ENCODE peak calls at places on chromosome 1, in five cellular contexts. M is left ventricle myocardium inferior, T is psoas muscle, X is tibial nerve, J is body of pancreas. S is an unnamed sample.

GRCh38 chr1:2554621-2555387 is 1.4 kb upstream of the TNFRSF14 start:
- DNase-seq in M (no peak), T (no peak), X (peak; percentile 32), J (no peak), S (peak; percentile 83)

GRCh38 chr1:220221670-220222069 is 50.6 kb downstream of the RAB3GAP2 start:
- DNase-seq in M (no peak), T (no peak), X (no peak), J (no peak), S (no peak)

GRCh38 chr1:3428899-3429298 is 25.6 kb upstream of the ARHGEF16 start:
- DNase-seq in M (no peak), T (peak; percentile 41), X (no peak), J (no peak), S (no peak)

GRCh38 chr1:212255705-212256307 is 29.4 kb upstream of the PPP2R5A start:
- DNase-seq in M (no peak), T (no peak), X (no peak), J (no peak), S (no peak)

GRCh38 chr1:109910123-109910962 is at the start of gene CSF1:
- DNase-seq in M (peak; percentile 83), T (peak; percentile 89), X (peak; percentile 93), J (peak; percentile 80), S (peak; percentile 55)

GRCh38 chr1:172874950-172875349 is 175.8 kb downstream of the TNFSF18 start:
- DNase-seq in M (no peak), T (no peak), X (no peak), J (no peak), S (no peak)

GRCh38 chr1:169484683-169485426 is 889 bp downstream of the SLC19A2 start:
- DNase-seq in M (peak; percentile 33), T (peak; percentile 81), X (peak; percentile 60), J (peak; percentile 72), S (peak; percentile 28)

GRCh38 chr1:184941735-184942134 is 32.6 kb downstream of the NIBAN1 start:
- DNase-seq in M (no peak), T (no peak), X (no peak), J (no peak), S (no peak)

GRCh38 chr1:20470174-20470573 is 15.8 kb downstream of the CAMK2N1 start:
- DNase-seq in M (no peak), T (no peak), X (no peak), J (no peak), S (no peak)

GRCh38 chr1:110384581-110385321 is 6.1 kb downstream of the SLC16A4 start:
- DNase-seq in M (no peak), T (no peak), X (no peak), J (no peak), S (no peak)

GRCh38 chr1:175314300-175314699 is 121.7 kb upstream of the KIAA0040 start:
- DNase-seq in M (peak; percentile 25), T (no peak), X (no peak), J (peak; percentile 37), S (no peak)

GRCh38 chr1:204947338-204947737 is 76.7 kb downstream of the NFASC start:
- DNase-seq in M (no peak), T (no peak), X (no peak), J (no peak), S (no peak)

GRCh38 chr1:4692437-4692836 is 38.0 kb downstream of the AJAP1 start:
- DNase-seq in M (no peak), T (no peak), X (no peak), J (no peak), S (no peak)

GRCh38 chr1:11691928-11692711 is 610 bp downstream of the DRAXIN start:
- DNase-seq in M (no peak), T (no peak), X (no peak), J (no peak), S (no peak)

GRCh38 chr1:164769504-164770148 is 210.6 kb downstream of the PBX1 start:
- DNase-seq in M (no peak), T (no peak), X (no peak), J (no peak), S (no peak)

GRCh38 chr1:1178794-1179331 is 5.2 kb downstream of the TTLL10 start:
- DNase-seq in M (peak; percentile 7), T (no peak), X (no peak), J (peak; percentile 4), S (peak; percentile 13)

GRCh38 chr1:9269721-9270120 is 23.0 kb upstream of the SPSB1 start:
- DNase-seq in M (no peak), T (peak; percentile 67), X (no peak), J (no peak), S (no peak)

GRCh38 chr1:29289493-29289892 is 53.2 kb downstream of the PTPRU start:
- DNase-seq in M (no peak), T (no peak), X (no peak), J (no peak), S (no peak)

GRCh38 chr1:242842094-242842493 is 317.6 kb upstream of the PLD5 start:
- DNase-seq in M (no peak), T (no peak), X (no peak), J (no peak), S (no peak)

GRCh38 chr1:110155878-110156522 is 5.7 kb downstream of the SLC6A17 start:
- DNase-seq in M (peak; percentile 61), T (peak; percentile 65), X (peak; percentile 58), J (peak; percentile 74), S (no peak)

GRCh38 chr1:64956733-64957441 is 9.5 kb downstream of the JAK1 start:
- DNase-seq in M (no peak), T (no peak), X (no peak), J (no peak), S (no peak)

GRCh38 chr1:77624102-77624501 is 58.4 kb downstream of the ZZZ3 start:
- DNase-seq in M (no peak), T (no peak), X (no peak), J (no peak), S (no peak)

GRCh38 chr1:158045639-158046038 is 52.2 kb downstream of the KIRREL1 start:
- DNase-seq in M (no peak), T (no peak), X (peak; percentile 17), J (no peak), S (no peak)

GRCh38 chr1:224406216-224406615 is 28.4 kb downstream of the WDR26 start:
- DNase-seq in M (no peak), T (no peak), X (no peak), J (no peak), S (no peak)

GRCh38 chr1:1796466-1796865 is 18.2 kb upstream of the NADK start:
- DNase-seq in M (no peak), T (no peak), X (no peak), J (no peak), S (peak; percentile 17)

GRCh38 chr1:83901547-83902155 is 97.3 kb downstream of the TTLL7 start:
- DNase-seq in M (no peak), T (no peak), X (no peak), J (peak; percentile 76), S (no peak)

GRCh38 chr1:89965203-89965900 is 29.6 kb upstream of the ZNF326 start:
- DNase-seq in M (no peak), T (no peak), X (no peak), J (no peak), S (no peak)

GRCh38 chr1:217333939-217334338 is 297.0 kb downstream of the GPATCH2 start:
- DNase-seq in M (no peak), T (no peak), X (no peak), J (peak; percentile 18), S (no peak)

GRCh38 chr1:225926551-225927113 is 2.6 kb upstream of the PYCR2 start:
- DNase-seq in M (no peak), T (no peak), X (no peak), J (no peak), S (no peak)

GRCh38 chr1:218304281-218305039 is 19.4 kb downstream of the RRP15 start:
- DNase-seq in M (peak; percentile 74), T (peak; percentile 69), X (no peak), J (peak; percentile 5), S (no peak)

GRCh38 chr1:204902674-204903073 is 32.0 kb downstream of the NFASC start:
- DNase-seq in M (no peak), T (no peak), X (no peak), J (no peak), S (no peak)

GRCh38 chr1:178122283-178122682 is 28.4 kb downstream of the RASAL2 start:
- DNase-seq in M (no peak), T (no peak), X (no peak), J (no peak), S (no peak)

GRCh38 chr1:155969377-155969791 is 9.0 kb downstream of the ARHGEF2 start:
- DNase-seq in M (no peak), T (peak; percentile 80), X (no peak), J (no peak), S (no peak)
- H3K4me3 ChIP-seq in M (peak overlapping the region; percentile 41), T (peak overlapping the region; percentile 35), X (no peak overlapping the region), J (no peak overlapping the region), S (no peak overlapping the region)

DNA sequence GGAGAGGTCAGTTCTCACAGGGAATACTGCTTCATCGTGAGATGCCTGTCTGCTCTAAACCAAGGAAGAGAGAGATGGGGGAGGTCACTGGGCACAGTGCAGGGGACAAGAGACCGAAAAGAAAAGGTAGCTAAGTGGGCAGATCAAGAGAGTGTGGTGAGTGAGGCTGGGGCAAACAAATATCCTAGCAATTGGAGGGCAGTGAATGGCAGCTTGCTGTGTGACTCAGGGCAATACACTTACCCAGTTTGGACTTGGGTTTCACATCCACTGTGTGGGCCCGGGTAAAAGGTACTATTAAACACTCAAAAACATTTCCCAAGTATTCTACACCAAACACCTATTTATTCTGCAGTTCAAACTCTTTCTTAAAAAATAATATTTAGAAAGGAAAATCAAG is 10.2 kb downstream of the PLXNA2 start:
- DNase-seq in M (no peak), T (no peak), X (no peak), J (no peak), S (no peak)
- H3K4me1 ChIP-seq in M (peaks cover 96% of the 10 kb centered on the region), T (peaks cover 65% of the 10 kb centered on the region), X (no peaks in the 10 kb centered on the region), J (peaks cover 99% of the 10 kb centered on the region), S (peaks cover 17% of the 10 kb centered on the region)

GRCh38 chr1:248852548-248852947 is 6.3 kb downstream of the ZNF692 start:
- DNase-seq in M (no peak), T (no peak), X (no peak), J (no peak), S (no peak)
- H3K4me3 ChIP-seq in M (no peak overlapping the region), T (no peak overlapping the region), X (no peak overlapping the region), J (no peak overlapping the region), S (no peak overlapping the region)

GRCh38 chr1:53654216-53655210 is 84.5 kb downstream of the GLIS1 start:
- DNase-seq in M (no peak), T (no peak), X (no peak), J (no peak), S (no peak)
- H3K4me1 ChIP-seq in M (no peaks in the 10 kb centered on the region), T (no peaks in the 10 kb centered on the region), X (no peaks in the 10 kb centered on the region), J (no peaks in the 10 kb centered on the region), S (no peaks in the 10 kb centered on the region)

GRCh38 chr1:238485906-238486219 is 595.1 kb upstream of the ZP4 start:
- DNase-seq in M (no peak), T (no peak), X (no peak), J (no peak), S (no peak)
- H3K4me3 ChIP-seq in M (no peak overlapping the region), T (no peak overlapping the region), X (no peak overlapping the region), J (no peak overlapping the region), S (no peak overlapping the region)

GRCh38 chr1:39196244-39197215 is 8.0 kb upstream of the MACF1 start:
- DNase-seq in M (no peak), T (no peak), X (no peak), J (no peak), S (peak; percentile 69)
- H3K4me1 ChIP-seq in M (peaks cover 55% of the 10 kb centered on the region), T (peaks cover 35% of the 10 kb centered on the region), X (no peaks in the 10 kb centered on the region), J (peaks cover 56% of the 10 kb centered on the region), S (peaks cover 63% of the 10 kb centered on the region)